ENCODE peak calls at places on chromosomes 13 and 19, in five cellular contexts. K is epithelial cell of esophagus, U is breast epithelium, M is SK-N-DZ, F is lower leg skin. O is an unnamed sample.

GRCh38 chr13:80337011-80337688 is 3.8 kb downstream of the SPRY2 start:
- DNase-seq in K (peak), U (no peak), M (no peak), F (no peak), O (no peak)

GRCh38 chr13:110157718-110158117 is 149.2 kb downstream of the COL4A1 start:
- DNase-seq in K (no peak), U (no peak), M (no peak), F (no peak), O (no peak)

GRCh38 chr19:6963259-6963852 is 57.9 kb downstream of the MBD3L2B start:
- DNase-seq in K (no peak), U (no peak), M (no peak), F (no peak), O (no peak)

GRCh38 chr19:29873801-29874575 is 62.2 kb downstream of the CCNE1 start:
- DNase-seq in K (no peak), U (no peak), M (no peak), F (no peak), O (no peak)

GRCh38 chr13:74032325-74032724 is 101.9 kb downstream of the KLF12 start:
- DNase-seq in K (no peak), U (no peak), M (no peak), F (no peak), O (no peak)

GRCh38 chr19:9075064-9075964 is 11.5 kb upstream of the OR1M1 start:
- DNase-seq in K (peak), U (peak), M (no peak), F (peak), O (peak)

GRCh38 chr13:44374348-44374712 is 706 bp downstream of the SERP2 start:
- DNase-seq in K (no peak), U (no peak), M (no peak), F (no peak), O (no peak)

GRCh38 chr19:47209323-47210179 is 21.4 kb downstream of the BBC3 start:
- DNase-seq in K (no peak), U (no peak), M (no peak), F (no peak), O (no peak)

GRCh38 chr19:6452223-6452614 is 7.4 kb downstream of the SLC25A23 start:
- DNase-seq in K (no peak), U (no peak), M (no peak), F (no peak), O (no peak)

GRCh38 chr13:41193919-41194824 is at the start of gene KBTBD7:
- DNase-seq in K (peak), U (peak), M (peak), F (peak), O (peak)

O was measured in esophagus muscularis mucosa.